ENCODE peak calls at places on chromosomes 3 and 15, in nine cellular contexts. U, W, L, P, T, R, N, I and A are unnamed samples.

GRCh38 chr15:100202309-100202943 is 139.3 kb downstream of the ADAMTS17 start:
- DNase-seq in L (peak), I (no peak), R (no peak), W (no peak), P (no peak), N (no peak), T (no peak), U (no peak), A (no peak)

GRCh38 chr15:28043625-28044520 is 55.2 kb downstream of the OCA2 start:
- DNase-seq in N (no peak), U (no peak), I (no peak), P (no peak), L (no peak), T (no peak), R (peak), W (no peak), A (no peak)

GRCh38 chr3:30342319-30343060 is 263.9 kb upstream of the TGFBR2 start:
- DNase-seq in N (no peak), T (no peak), I (peak), W (no peak), P (no peak), R (peak), L (peak), U (peak), A (peak)

GRCh38 chr15:60519218-60519617 is 40.3 kb upstream of the ICE2 start:
- DNase-seq in R (no peak), L (peak), W (no peak), I (no peak), P (no peak), N (no peak), U (no peak), T (no peak), A (no peak)

GRCh38 chr3:14508505-14508819 is 31.7 kb downstream of the GRIP2 start:
- DNase-seq in P (no peak), U (no peak), R (no peak), I (no peak), N (no peak), T (no peak), L (no peak), W (no peak), A (no peak)

GRCh38 chr3:107981471-107982111 is 109.2 kb downstream of the CD47 start:
- DNase-seq in L (no peak), I (no peak), U (no peak), N (no peak), W (no peak), T (no peak), R (no peak), P (no peak), A (no peak)

GRCh38 chr3:38054166-38054991 is 15.4 kb downstream of the DLEC1 start:
- DNase-seq in T (no peak), L (peak), R (no peak), W (no peak), N (peak), I (no peak), P (no peak), U (no peak), A (no peak)

GRCh38 chr3:197809356-197810020 is 18.4 kb downstream of the LRCH3 start:
- DNase-seq in T (no peak), R (no peak), P (no peak), N (no peak), W (no peak), I (peak), L (peak), U (no peak), A (no peak)

GRCh38 chr3:127177226-127177625 is 15.7 kb upstream of the PRR23E start:
- DNase-seq in T (no peak), I (no peak), R (no peak), N (peak), W (no peak), U (no peak), P (no peak), L (peak), A (no peak)

GRCh38 chr3:77690284-77690869 is 650.5 kb downstream of the ROBO2 start:
- DNase-seq in T (no peak), W (no peak), U (no peak), L (no peak), R (no peak), P (no peak), I (no peak), N (no peak), A (no peak)

GRCh38 chr3:32817561-32818430 is at the start of gene TRIM71:
- DNase-seq in I (no peak), N (peak), P (no peak), L (no peak), U (no peak), R (no peak), T (peak), W (peak), A (no peak)

GRCh38 chr3:77081240-77081661 is 41.4 kb downstream of the ROBO2 start:
- DNase-seq in I (peak), L (no peak), W (no peak), N (no peak), P (no peak), U (no peak), T (peak), R (peak), A (peak)

GRCh38 chr3:31959951-31960792 is 20.9 kb downstream of the OSBPL10 start:
- DNase-seq in P (peak), L (peak), I (no peak), W (no peak), T (no peak), R (no peak), N (no peak), U (no peak), A (no peak)

GRCh38 chr3:153028336-153028735 is 133.7 kb upstream of the RAP2B start:
- DNase-seq in N (no peak), T (no peak), U (no peak), W (no peak), P (no peak), L (peak), R (no peak), I (no peak), A (no peak)